ENCODE peak calls at places on chromosome 12, in four cellular contexts. K is K562, S is HepG2, V is GM12878. D is an unnamed sample.

GRCh38 chr12:21138016-21138415 is 7.0 kb downstream of the SLCO1B1 start:
- DNase-seq in K (no peak), S (no peak), V (no peak), D (no peak)

GRCh38 chr12:47377414-47378221 is 297.9 kb upstream of the AMIGO2 start:
- DNase-seq in K (peak; percentile 59), S (no peak), V (no peak), D (no peak)

GRCh38 chr12:575948-576612 is 87.2 kb downstream of the NINJ2 start:
- DNase-seq in K (peak; percentile 86), S (peak; percentile 79), V (peak; percentile 40), D (peak; percentile 93)

GRCh38 chr12:98725481-98726247 is 80.6 kb downstream of the APAF1 start:
- DNase-seq in K (peak; percentile 48), S (peak; percentile 28), V (no peak), D (peak; percentile 40)

GRCh38 chr12:49094966-49095365 is 365 bp upstream of the DHH start:
- DNase-seq in K (no peak), S (no peak), V (no peak), D (no peak)

GRCh38 chr12:5155866-5156265 is 112.2 kb downstream of the KCNA5 start:
- DNase-seq in K (no peak), S (no peak), V (no peak), D (no peak)

GRCh38 chr12:50441763-50442162 is 41.1 kb downstream of the LARP4 start:
- DNase-seq in K (no peak), S (no peak), V (no peak), D (no peak)

GRCh38 chr12:64252708-64253107 is 30.6 kb upstream of the KICS2 start:
- DNase-seq in K (no peak), S (no peak), V (no peak), D (no peak)

GRCh38 chr12:27810756-27811155 is 30.7 kb upstream of the MANSC4 start:
- DNase-seq in K (no peak), S (no peak), V (no peak), D (no peak)

GRCh38 chr12:89354630-89354931 is 2.3 kb upstream of the DUSP6 start:
- DNase-seq in K (no peak), S (no peak), V (no peak), D (no peak)

GRCh38 chr12:34602213-34602940 is 580.1 kb downstream of the ALG10 start:
- DNase-seq in K (no peak), S (no peak), V (no peak), D (no peak)

GRCh38 chr12:106248177-106248848 is 493 bp upstream of the CKAP4 start:
- DNase-seq in K (no peak), S (peak; percentile 19), V (no peak), D (peak; percentile 42)

GRCh38 chr12:13462450-13462849 is 265.9 kb downstream of the EMP1 start:
- DNase-seq in K (no peak), S (no peak), V (no peak), D (no peak)

GRCh38 chr12:71695782-71696181 is 9.9 kb downstream of the TMEM19 start:
- DNase-seq in K (no peak), S (no peak), V (no peak), D (no peak)

GRCh38 chr12:50764116-50764860 is 387 bp downstream of the ATF1 start:
- DNase-seq in K (peak; percentile 85), S (no peak), V (no peak), D (peak; percentile 69)

GRCh38 chr12:108622425-108622824 is 11.3 kb downstream of the SELPLG start:
- DNase-seq in K (no peak), S (peak; percentile 49), V (no peak), D (no peak)

GRCh38 chr12:121227294-121227693 is 17.4 kb downstream of the P2RX4 start:
- DNase-seq in K (no peak), S (peak; percentile 63), V (no peak), D (no peak)

GRCh38 chr12:57613427-57614109 is 2.3 kb downstream of the ARHGEF25 start:
- DNase-seq in K (no peak), S (no peak), V (no peak), D (no peak)

GRCh38 chr12:112514926-112515642 is 96.3 kb downstream of the PTPN11 start:
- DNase-seq in K (no peak), S (no peak), V (no peak), D (no peak)

DNA sequence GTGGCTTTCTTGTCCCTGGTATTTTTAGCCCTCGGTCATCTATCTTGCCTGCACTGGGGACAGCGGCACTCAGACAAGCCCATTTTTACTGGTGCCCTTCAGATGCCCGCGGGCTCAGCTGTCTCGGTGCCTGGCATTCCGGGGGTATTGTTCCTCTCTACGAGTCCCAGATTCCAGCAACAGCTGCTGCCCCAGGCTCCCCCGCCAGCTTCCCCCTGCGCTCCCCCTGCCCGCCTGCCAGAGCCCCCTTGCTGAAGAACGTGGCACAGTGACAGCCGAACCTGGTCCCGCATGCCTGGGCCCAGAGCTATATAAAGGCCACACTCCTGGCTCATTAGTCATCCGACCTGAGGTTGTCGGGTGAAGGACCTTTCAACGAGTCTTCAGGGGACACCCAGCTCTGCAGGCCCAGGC is 10.9 kb upstream of the MYL2 start:
- DNase-seq in K (no peak), S (no peak), V (no peak), D (no peak)
- TF ChIP-seq BHLHE40 in K (no peak), S (no peak), V (no peak), D (no peak)

GRCh38 chr12:65779091-65779642 is 45.1 kb upstream of the HMGA2 start:
- DNase-seq in K (no peak), S (no peak), V (no peak), D (no peak)
- TF ChIP-seq TARDBP in K (no peak), S (no peak), V (no peak), D (no peak)

DNA sequence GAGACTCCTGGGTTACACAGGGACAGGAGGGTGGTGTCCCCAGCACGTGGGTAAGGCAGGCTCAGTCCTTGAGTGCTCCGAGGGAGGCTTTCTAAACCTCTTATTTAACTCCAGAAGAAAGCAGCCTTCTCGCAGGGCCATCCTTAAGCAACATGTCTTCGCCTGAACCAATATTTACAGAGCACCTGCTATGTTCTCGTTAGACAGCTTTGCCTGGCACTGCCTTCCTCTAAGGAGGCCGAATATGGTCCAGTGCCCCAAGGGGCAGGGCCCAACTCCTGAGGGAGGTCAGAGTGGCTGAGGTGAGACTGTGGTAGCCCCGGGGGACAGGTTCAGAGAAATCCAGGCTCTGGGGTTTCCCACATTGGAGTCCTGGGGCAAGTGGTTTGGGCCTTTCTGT is 2.1 kb upstream of the SCARB1 start:
- DNase-seq in K (no peak), S (no peak), V (no peak), D (no peak)
- TF ChIP-seq BHLHE40 in K (no peak), S (no peak), V (no peak), D (no peak)

GRCh38 chr12:6533653-6534157 is 612 bp upstream of the GAPDH start:
- DNase-seq in K (peak; percentile 72), S (peak; percentile 86), V (no peak), D (peak; percentile 73)
- TF ChIP-seq TARDBP in K (no peak), S (no peak), V (no peak), D (no peak)

GRCh38 chr12:68601767-68602166 is 8.9 kb upstream of the RAP1B start:
- DNase-seq in K (no peak), S (no peak), V (no peak), D (no peak)
- TF ChIP-seq BHLHE40 in K (no peak), S (no peak), V (no peak), D (no peak)

DNA sequence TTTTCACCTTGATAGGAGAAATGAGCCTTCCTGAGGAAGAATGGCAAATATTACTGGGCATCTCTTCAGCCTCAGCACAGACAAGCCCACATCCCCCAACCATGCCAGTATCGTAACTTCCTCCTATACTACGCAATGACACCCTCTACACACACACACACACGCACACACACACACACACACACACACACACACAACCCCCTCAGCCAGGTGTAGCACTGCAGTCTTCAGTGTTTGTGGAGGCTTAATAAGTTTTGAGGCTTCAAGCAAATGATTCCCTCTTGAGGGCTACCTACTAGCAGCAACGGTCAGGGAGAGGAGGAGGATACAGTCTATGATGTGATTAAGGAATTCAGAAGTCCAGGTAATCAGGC is 1.6 kb downstream of the DGKA start:
- DNase-seq in K (no peak), S (no peak), V (no peak), D (no peak)
- TF ChIP-seq TARDBP in K (no peak), S (no peak), V (no peak), D (no peak)

GRCh38 chr12:103505371-103506236 is 9.8 kb upstream of the C12orf42 start:
- DNase-seq in K (no peak), S (no peak), V (peak; percentile 98), D (no peak)
- TF ChIP-seq BHLHE40 in K (no peak), S (no peak), V (peak; percentile 92), D (no peak)

DNA sequence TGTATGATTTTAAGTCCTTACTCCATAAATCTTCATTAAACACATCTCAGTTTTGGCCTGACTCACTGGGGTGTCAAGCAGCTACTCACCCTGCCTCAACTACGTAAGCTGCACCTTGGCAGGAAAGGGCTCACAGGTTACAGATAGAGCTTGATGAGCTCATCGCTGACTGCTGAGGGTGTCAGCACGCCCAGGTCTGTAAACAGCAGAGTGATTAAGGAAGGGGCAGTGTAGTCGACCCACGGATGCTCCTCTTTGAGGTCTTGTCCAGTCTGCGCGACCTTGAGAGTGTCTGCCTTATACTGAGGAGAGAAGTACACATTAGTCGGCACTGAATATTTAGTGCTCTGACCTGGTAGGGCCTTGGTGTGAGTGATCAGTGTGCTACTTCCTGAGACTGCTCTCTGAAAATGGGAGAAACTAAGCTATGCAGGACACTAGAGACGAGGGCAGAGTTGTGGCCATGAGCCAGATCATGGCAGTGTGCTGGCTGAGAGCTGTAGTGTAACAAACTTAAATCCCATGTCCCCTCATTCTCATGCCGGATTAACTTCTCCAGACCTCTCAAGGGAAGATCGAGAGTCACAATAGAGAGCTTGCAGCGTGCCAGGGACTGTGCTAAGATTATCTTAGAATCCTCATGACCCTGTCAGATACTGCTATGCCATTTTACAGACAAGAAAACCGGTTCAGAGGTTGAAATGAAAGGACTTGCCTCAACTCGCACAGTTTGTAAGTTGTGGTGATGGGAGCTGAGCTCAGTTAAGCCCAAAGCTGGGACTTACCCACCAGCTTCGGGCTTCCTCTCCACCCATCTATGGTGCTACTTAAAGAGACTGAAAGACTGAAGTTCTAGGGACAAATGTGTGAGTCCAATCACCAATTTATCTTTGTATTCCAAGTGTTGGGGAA is 11.6 kb downstream of the EIF2B1 start:
- DNase-seq in K (no peak), S (no peak), V (no peak), D (no peak)
- TF ChIP-seq TARDBP in K (no peak), S (no peak), V (no peak), D (no peak)

DNA sequence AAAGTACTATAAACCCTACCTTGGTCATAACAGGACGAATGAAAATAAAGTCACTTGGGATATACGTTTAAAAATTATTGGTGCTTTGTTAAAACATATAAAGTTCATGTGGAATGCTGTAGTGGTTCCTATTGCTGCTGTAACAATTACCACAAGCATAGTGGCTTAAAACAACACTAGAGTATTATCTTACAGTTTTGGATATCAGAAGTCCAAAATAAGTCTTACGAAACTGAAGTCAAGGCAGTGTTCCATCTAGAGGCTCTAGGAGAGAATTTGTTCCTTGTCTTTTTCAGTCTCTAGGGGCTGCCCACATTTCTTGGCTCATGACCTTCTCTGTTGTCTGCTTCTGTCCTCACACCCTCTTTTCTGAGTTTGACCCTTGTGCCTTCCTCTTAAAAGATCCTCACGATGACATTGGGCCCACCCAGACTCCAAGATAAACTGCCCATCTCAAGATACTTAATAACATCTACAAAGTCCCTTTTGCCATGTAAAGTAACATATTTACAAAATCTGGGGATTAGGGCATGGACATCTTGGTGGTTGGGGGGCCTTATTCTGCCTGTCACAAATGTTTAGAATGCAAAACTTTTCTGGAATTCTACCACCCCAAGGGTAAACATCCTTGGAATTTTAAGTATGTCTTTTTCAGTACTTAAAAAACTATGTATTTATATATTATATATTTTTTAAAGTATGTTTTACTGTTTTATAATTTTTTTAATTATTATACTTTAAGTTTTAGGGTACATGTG is 178.1 kb downstream of the ETNK1 start:
- DNase-seq in K (no peak), S (no peak), V (no peak), D (no peak)
- TF ChIP-seq BHLHE40 in K (no peak), S (no peak), V (no peak), D (no peak)

GRCh38 chr12:52698634-52699340 is 4.5 kb downstream of the KRT77 start:
- DNase-seq in K (no peak), S (no peak), V (no peak), D (no peak)
- TF ChIP-seq TARDBP in K (no peak), S (no peak), V (no peak), D (no peak)